ENCODE peak calls at places on chromosomes 2 and 18, in five cellular contexts. One of them, this sample, is unnamed.

GRCh38 chr2:72538486-72538885 is 287.3 kb downstream of the EXOC6B start:
- DNase-seq in tibial artery: no peak
- DNase-seq in cardiac muscle cell: peak; percentile 30
- DNase-seq in body of pancreas: no peak
- DNase-seq in fibroblast of lung: no peak
- DNase-seq in this sample: no peak

GRCh38 chr2:158936978-158937377 is 31.5 kb upstream of the TANC1 start:
- DNase-seq in tibial artery: no peak
- DNase-seq in cardiac muscle cell: peak; percentile 92
- DNase-seq in body of pancreas: no peak
- DNase-seq in fibroblast of lung: peak; percentile 98
- DNase-seq in this sample: no peak

GRCh38 chr18:10202947-10203346 is 251.5 kb upstream of the APCDD1 start:
- DNase-seq in tibial artery: no peak
- DNase-seq in cardiac muscle cell: no peak
- DNase-seq in body of pancreas: no peak
- DNase-seq in fibroblast of lung: no peak
- DNase-seq in this sample: no peak

GRCh38 chr2:42510191-42510929 is 16.6 kb upstream of the KCNG3 start:
- DNase-seq in tibial artery: no peak
- DNase-seq in cardiac muscle cell: peak; percentile 54
- DNase-seq in body of pancreas: no peak
- DNase-seq in fibroblast of lung: no peak
- DNase-seq in this sample: no peak

GRCh38 chr2:130263606-130264005 is 65.4 kb upstream of the TUBA3E start:
- DNase-seq in tibial artery: no peak
- DNase-seq in cardiac muscle cell: no peak
- DNase-seq in body of pancreas: no peak
- DNase-seq in fibroblast of lung: no peak
- DNase-seq in this sample: no peak

GRCh38 chr2:199716807-199717586 is 134.0 kb downstream of the FTCDNL1 start:
- DNase-seq in tibial artery: no peak
- DNase-seq in cardiac muscle cell: no peak
- DNase-seq in body of pancreas: no peak
- DNase-seq in fibroblast of lung: no peak
- DNase-seq in this sample: no peak

GRCh38 chr2:110732422-110733413 is at the start of gene ACOXL:
- DNase-seq in tibial artery: no peak
- DNase-seq in cardiac muscle cell: no peak
- DNase-seq in body of pancreas: peak; percentile 56
- DNase-seq in fibroblast of lung: no peak
- DNase-seq in this sample: peak; percentile 18

GRCh38 chr18:74806700-74807416 is 209.2 kb downstream of the ZNF407 start:
- DNase-seq in tibial artery: no peak
- DNase-seq in cardiac muscle cell: peak; percentile 52
- DNase-seq in body of pancreas: no peak
- DNase-seq in fibroblast of lung: peak; percentile 75
- DNase-seq in this sample: no peak

GRCh38 chr2:135701442-135701841 is 40.2 kb upstream of the UBXN4 start:
- DNase-seq in tibial artery: no peak
- DNase-seq in cardiac muscle cell: peak; percentile 28
- DNase-seq in body of pancreas: no peak
- DNase-seq in fibroblast of lung: peak; percentile 63
- DNase-seq in this sample: no peak

GRCh38 chr2:178927173-178927572 is 120.0 kb upstream of the TTN start:
- DNase-seq in tibial artery: no peak
- DNase-seq in cardiac muscle cell: no peak
- DNase-seq in body of pancreas: no peak
- DNase-seq in fibroblast of lung: no peak
- DNase-seq in this sample: no peak

GRCh38 chr2:45452866-45453265 is 158.2 kb downstream of the SRBD1 start:
- DNase-seq in tibial artery: no peak
- DNase-seq in cardiac muscle cell: peak; percentile 90
- DNase-seq in body of pancreas: no peak
- DNase-seq in fibroblast of lung: peak; percentile 96
- DNase-seq in this sample: no peak

GRCh38 chr2:75865702-75866101 is 155.0 kb upstream of the GCFC2 start:
- DNase-seq in tibial artery: no peak
- DNase-seq in cardiac muscle cell: no peak
- DNase-seq in body of pancreas: no peak
- DNase-seq in fibroblast of lung: no peak
- DNase-seq in this sample: no peak

GRCh38 chr2:73931531-73932500 is 5.1 kb downstream of the DGUOK start:
- DNase-seq in tibial artery: no peak
- DNase-seq in cardiac muscle cell: no peak
- DNase-seq in body of pancreas: no peak
- DNase-seq in fibroblast of lung: peak; percentile 32
- DNase-seq in this sample: no peak

GRCh38 chr2:158197940-158198339 is 96.3 kb downstream of the UPP2 start:
- DNase-seq in tibial artery: no peak
- DNase-seq in cardiac muscle cell: no peak
- DNase-seq in body of pancreas: no peak
- DNase-seq in fibroblast of lung: no peak
- DNase-seq in this sample: no peak

GRCh38 chr18:42446195-42446594 is 491.2 kb downstream of the PIK3C3 start:
- DNase-seq in tibial artery: no peak
- DNase-seq in cardiac muscle cell: peak; percentile 60
- DNase-seq in body of pancreas: no peak
- DNase-seq in fibroblast of lung: peak; percentile 18
- DNase-seq in this sample: no peak

GRCh38 chr18:42047721-42048120 is 92.7 kb downstream of the PIK3C3 start:
- DNase-seq in tibial artery: no peak
- DNase-seq in cardiac muscle cell: peak; percentile 29
- DNase-seq in body of pancreas: no peak
- DNase-seq in fibroblast of lung: peak; percentile 35
- DNase-seq in this sample: no peak

GRCh38 chr2:127700527-127701192 is 637 bp upstream of the SFT2D3 start:
- DNase-seq in tibial artery: peak; percentile 53
- DNase-seq in cardiac muscle cell: no peak
- DNase-seq in body of pancreas: peak; percentile 64
- DNase-seq in fibroblast of lung: no peak
- DNase-seq in this sample: no peak

GRCh38 chr2:48313036-48313877 is 216.7 kb upstream of the STON1 start:
- DNase-seq in tibial artery: no peak
- DNase-seq in cardiac muscle cell: no peak
- DNase-seq in body of pancreas: no peak
- DNase-seq in fibroblast of lung: no peak
- DNase-seq in this sample: no peak

GRCh38 chr2:16394072-16394985 is 271.3 kb downstream of the CYRIA start:
- DNase-seq in tibial artery: no peak
- DNase-seq in cardiac muscle cell: no peak
- DNase-seq in body of pancreas: peak; percentile 50
- DNase-seq in fibroblast of lung: no peak
- DNase-seq in this sample: no peak
- H3K9me3 ChIP-seq in tibial artery: no peaks in the 10 kb centered on the region
- H3K9me3 ChIP-seq in cardiac muscle cell: no peaks in the 10 kb centered on the region
- H3K9me3 ChIP-seq in body of pancreas: no peaks in the 10 kb centered on the region
- H3K9me3 ChIP-seq in fibroblast of lung: no peaks in the 10 kb centered on the region
- H3K9me3 ChIP-seq in this sample: peaks cover 2% of the 10 kb centered on the region

GRCh38 chr18:35306588-35307250 is 16.7 kb upstream of the ZSCAN30 start:
- DNase-seq in tibial artery: no peak
- DNase-seq in cardiac muscle cell: no peak
- DNase-seq in body of pancreas: no peak
- DNase-seq in fibroblast of lung: peak; percentile 13
- DNase-seq in this sample: no peak

DNA sequence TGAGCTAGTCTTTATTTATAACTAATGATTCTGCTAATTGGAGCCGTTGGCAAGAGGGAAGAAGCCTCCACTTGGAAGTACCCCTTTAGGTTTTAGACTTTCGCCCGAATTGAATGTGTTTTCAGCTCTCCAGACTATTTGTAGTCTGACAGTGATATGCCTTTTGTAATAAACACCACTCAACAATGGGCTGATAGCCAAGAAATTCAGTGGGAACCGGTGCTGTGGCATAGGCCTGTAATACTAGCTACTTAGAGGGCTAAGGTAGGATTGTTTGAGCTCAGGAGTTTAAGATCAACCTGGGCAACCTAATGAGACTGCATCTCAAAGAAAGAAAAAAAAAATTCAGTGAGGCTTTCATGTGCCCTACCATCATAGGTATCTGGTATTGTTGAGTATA is 13.6 kb upstream of the ZSCAN30 start:
- DNase-seq in tibial artery: no peak
- DNase-seq in cardiac muscle cell: no peak
- DNase-seq in body of pancreas: no peak
- DNase-seq in fibroblast of lung: no peak
- DNase-seq in this sample: no peak
- H3K9me3 ChIP-seq in tibial artery: peaks cover 92% of the 10 kb centered on the region
- H3K9me3 ChIP-seq in cardiac muscle cell: no peaks in the 10 kb centered on the region
- H3K9me3 ChIP-seq in body of pancreas: no peaks in the 10 kb centered on the region
- H3K9me3 ChIP-seq in fibroblast of lung: peaks cover 4% of the 10 kb centered on the region
- H3K9me3 ChIP-seq in this sample: peaks cover 21% of the 10 kb centered on the region

GRCh38 chr2:121173806-121174205 is 111.2 kb downstream of the TFCP2L1 start:
- DNase-seq in tibial artery: no peak
- DNase-seq in cardiac muscle cell: no peak
- DNase-seq in body of pancreas: no peak
- DNase-seq in fibroblast of lung: no peak
- DNase-seq in this sample: no peak

GRCh38 chr2:121170577-121170976 is 114.4 kb downstream of the TFCP2L1 start:
- DNase-seq in tibial artery: no peak
- DNase-seq in cardiac muscle cell: no peak
- DNase-seq in body of pancreas: no peak
- DNase-seq in fibroblast of lung: no peak
- DNase-seq in this sample: no peak

GRCh38 chr2:121172456-121172855 is 112.5 kb downstream of the TFCP2L1 start:
- DNase-seq in tibial artery: no peak
- DNase-seq in cardiac muscle cell: no peak
- DNase-seq in body of pancreas: no peak
- DNase-seq in fibroblast of lung: no peak
- DNase-seq in this sample: no peak

GRCh38 chr2:121173112-121173511 is 111.9 kb downstream of the TFCP2L1 start:
- DNase-seq in tibial artery: no peak
- DNase-seq in cardiac muscle cell: no peak
- DNase-seq in body of pancreas: no peak
- DNase-seq in fibroblast of lung: no peak
- DNase-seq in this sample: no peak

DNA sequence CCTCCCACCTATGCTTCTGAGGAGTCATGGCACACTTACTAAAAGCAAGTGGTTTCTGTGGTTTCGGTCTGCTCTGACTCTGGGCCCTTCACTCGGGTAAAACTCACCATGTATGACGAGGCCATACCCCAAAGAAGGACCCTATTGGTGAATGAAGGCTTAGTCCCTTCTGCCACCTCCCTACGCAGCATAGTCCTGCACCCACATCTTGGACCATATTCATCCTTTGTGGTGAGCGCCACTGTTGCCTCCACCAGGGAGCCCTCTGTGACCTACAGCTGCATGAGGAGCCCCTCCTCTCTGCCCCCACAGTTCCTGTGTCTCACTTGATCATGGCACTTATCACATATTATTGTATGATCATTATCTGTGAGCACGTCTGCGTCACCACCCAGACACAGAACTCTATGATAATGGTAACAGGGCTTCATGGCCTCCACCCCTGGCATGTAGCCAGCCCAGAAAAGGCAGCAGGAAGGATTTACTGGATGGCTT is 113.3 kb downstream of the TFCP2L1 start:
- DNase-seq in tibial artery: no peak
- DNase-seq in cardiac muscle cell: peak; percentile 21
- DNase-seq in body of pancreas: no peak
- DNase-seq in fibroblast of lung: no peak
- DNase-seq in this sample: no peak
- H3K9me3 ChIP-seq in tibial artery: peaks cover 10% of the 10 kb centered on the region
- H3K9me3 ChIP-seq in cardiac muscle cell: no peaks in the 10 kb centered on the region
- H3K9me3 ChIP-seq in body of pancreas: no peaks in the 10 kb centered on the region
- H3K9me3 ChIP-seq in fibroblast of lung: no peaks in the 10 kb centered on the region
- H3K9me3 ChIP-seq in this sample: no peaks in the 10 kb centered on the region

DNA sequence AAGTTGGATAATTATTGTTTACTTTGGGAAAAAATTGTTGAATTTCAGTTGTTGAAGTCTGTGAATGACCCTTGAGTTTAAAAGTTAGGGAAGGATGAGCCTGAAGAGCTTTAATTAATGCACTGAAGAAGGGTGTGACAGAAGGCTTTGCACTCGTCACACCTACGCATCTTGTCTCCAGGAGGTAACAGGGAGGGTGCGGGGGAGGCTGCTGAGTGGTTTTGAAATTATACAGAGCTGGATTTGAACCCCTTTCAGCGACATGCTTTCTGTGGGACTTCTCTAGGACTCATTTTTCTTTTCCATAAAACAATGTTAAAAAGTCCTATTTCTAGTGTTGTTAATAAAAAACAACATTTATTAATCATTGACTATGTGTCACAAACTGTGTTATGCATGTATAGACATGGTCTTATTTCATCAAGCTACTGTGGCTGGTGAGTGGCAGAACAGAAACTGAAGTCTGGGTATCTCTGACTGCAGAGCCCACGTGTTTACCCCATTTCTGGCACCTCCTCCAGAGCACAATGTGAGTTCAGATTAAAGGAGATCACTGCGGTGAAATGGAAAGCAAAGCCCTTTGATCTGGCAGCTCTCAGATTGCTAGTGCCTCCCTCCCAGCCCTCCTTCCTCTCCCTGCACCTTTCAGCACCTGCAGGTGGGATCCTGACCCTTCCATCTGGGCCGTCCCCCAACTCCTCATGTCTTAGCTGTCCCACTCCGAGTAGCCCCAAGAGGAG is 315.4 kb upstream of the MYT1L start:
- DNase-seq in tibial artery: no peak
- DNase-seq in cardiac muscle cell: no peak
- DNase-seq in body of pancreas: no peak
- DNase-seq in fibroblast of lung: no peak
- DNase-seq in this sample: no peak
- H3K9me3 ChIP-seq in tibial artery: no peaks in the 10 kb centered on the region
- H3K9me3 ChIP-seq in cardiac muscle cell: no peaks in the 10 kb centered on the region
- H3K9me3 ChIP-seq in body of pancreas: no peaks in the 10 kb centered on the region
- H3K9me3 ChIP-seq in fibroblast of lung: no peaks in the 10 kb centered on the region
- H3K9me3 ChIP-seq in this sample: no peaks in the 10 kb centered on the region

GRCh38 chr2:239818531-239819011 is 206.6 kb downstream of the NDUFA10 start:
- DNase-seq in tibial artery: no peak
- DNase-seq in cardiac muscle cell: no peak
- DNase-seq in body of pancreas: no peak
- DNase-seq in fibroblast of lung: no peak
- DNase-seq in this sample: no peak
- H3K9me3 ChIP-seq in tibial artery: no peaks in the 10 kb centered on the region
- H3K9me3 ChIP-seq in cardiac muscle cell: no peaks in the 10 kb centered on the region
- H3K9me3 ChIP-seq in body of pancreas: no peaks in the 10 kb centered on the region
- H3K9me3 ChIP-seq in fibroblast of lung: no peaks in the 10 kb centered on the region
- H3K9me3 ChIP-seq in this sample: no peaks in the 10 kb centered on the region

DNA sequence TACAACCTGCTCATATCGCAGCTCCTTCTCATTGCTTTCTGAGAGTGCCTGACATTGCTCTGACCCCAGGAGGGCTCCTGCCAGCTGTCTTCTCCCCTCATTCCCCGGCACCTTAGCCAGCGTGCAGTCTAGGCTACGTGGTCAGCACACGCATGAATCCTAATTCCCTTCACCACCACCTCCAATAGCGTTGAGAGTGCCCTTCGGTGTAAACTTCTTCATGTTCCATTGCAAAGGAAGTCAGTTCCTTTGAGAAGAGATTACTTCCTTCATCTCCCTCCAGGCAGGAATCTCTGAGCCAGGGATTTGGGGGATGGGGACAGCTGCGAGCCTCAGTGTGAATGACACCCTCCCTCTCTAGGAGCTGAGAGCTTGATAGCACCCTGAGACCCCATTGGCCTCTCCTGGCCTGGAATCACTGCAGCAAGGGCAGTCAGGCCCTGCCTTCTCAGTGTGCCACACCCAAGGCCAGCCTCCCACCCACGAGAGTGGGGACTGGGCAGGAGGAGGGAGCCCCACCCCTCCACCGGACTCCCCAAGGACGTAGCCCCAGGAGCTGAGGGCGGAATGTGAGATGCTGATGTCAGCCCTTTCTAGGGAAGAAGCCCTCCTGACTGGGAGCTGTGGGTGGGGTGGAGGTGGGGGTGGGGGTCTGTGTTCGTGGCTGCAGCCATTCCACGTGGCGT is 53.4 kb downstream of the SLC66A2 start:
- DNase-seq in tibial artery: peak; percentile 10
- DNase-seq in cardiac muscle cell: no peak
- DNase-seq in body of pancreas: no peak
- DNase-seq in fibroblast of lung: no peak
- DNase-seq in this sample: no peak
- H3K9me3 ChIP-seq in tibial artery: peaks cover 87% of the 10 kb centered on the region
- H3K9me3 ChIP-seq in cardiac muscle cell: no peaks in the 10 kb centered on the region
- H3K9me3 ChIP-seq in body of pancreas: no peaks in the 10 kb centered on the region
- H3K9me3 ChIP-seq in fibroblast of lung: peaks cover 3% of the 10 kb centered on the region
- H3K9me3 ChIP-seq in this sample: peaks cover 17% of the 10 kb centered on the region

This sample was measured in T-helper 17 cell.